ENCODE peak calls at places on chromosomes 7 and 10, in four cellular contexts. V, N, J and L are unnamed samples.

GRCh38 chr10:6185039-6185716 is 17.6 kb upstream of the PFKFB3 start:
- DNase-seq in J (no peak), N (no peak), V (no peak), L (no peak)

GRCh38 chr10:68105820-68106219 is 3.5 kb upstream of the MYPN start:
- DNase-seq in J (peak; percentile 69), N (peak; percentile 3), V (no peak), L (no peak)

GRCh38 chr7:130566168-130566897 is 74.4 kb downstream of the MEST start:
- DNase-seq in N (no peak), V (no peak), J (no peak), L (no peak)

GRCh38 chr7:111931958-111932357 is 274.2 kb downstream of the DOCK4 start:
- DNase-seq in V (no peak), N (no peak), J (no peak), L (no peak)

GRCh38 chr7:2732388-2732787 is 44.4 kb downstream of the AMZ1 start:
- DNase-seq in J (no peak), V (no peak), N (no peak), L (peak; percentile 4)

GRCh38 chr10:120643373-120643772 is 186.3 kb downstream of the PLPP4 start:
- DNase-seq in N (no peak), V (no peak), J (no peak), L (no peak)

GRCh38 chr10:102670871-102671434 is 26.7 kb downstream of the TRIM8 start:
- DNase-seq in V (no peak), J (no peak), N (peak; percentile 84), L (no peak)

GRCh38 chr10:50224330-50224952 is 26.9 kb downstream of the ASAH2 start:
- DNase-seq in N (peak; percentile 64), J (peak; percentile 61), V (peak; percentile 11), L (no peak)

GRCh38 chr7:134992626-134993179 is 6.4 kb downstream of the AGBL3 start:
- DNase-seq in N (no peak), V (peak; percentile 8), J (no peak), L (peak; percentile 30)

GRCh38 chr10:132106431-132106830 is 40.7 kb downstream of the JAKMIP3 start:
- DNase-seq in N (no peak), J (no peak), V (no peak), L (no peak)

GRCh38 chr10:79286318-79286951 is 60.8 kb upstream of the PPIF start:
- DNase-seq in J (peak; percentile 79), N (peak; percentile 80), V (peak; percentile 80), L (peak; percentile 63)

GRCh38 chr7:2639994-2640830 is 8.4 kb downstream of the TTYH3 start:
- DNase-seq in N (no peak), V (no peak), J (no peak), L (no peak)

GRCh38 chr7:128236924-128237586 is 4.0 kb upstream of the LEP start:
- DNase-seq in V (peak; percentile 18), J (peak; percentile 97), N (peak; percentile 54), L (no peak)

GRCh38 chr10:50993817-50994251 is 80.5 kb upstream of the PRKG1 start:
- DNase-seq in N (no peak), J (peak; percentile 95), V (no peak), L (no peak)

GRCh38 chr7:7640221-7641128 is at the start of gene UMAD1:
- DNase-seq in V (peak; percentile 99), J (peak; percentile 98), N (peak; percentile 100), L (peak; percentile 99)

GRCh38 chr7:17651926-17652385 is 288.3 kb downstream of the SNX13 start:
- DNase-seq in V (no peak), J (peak; percentile 97), N (no peak), L (peak; percentile 22)

GRCh38 chr7:149476791-149477190 is 15.9 kb upstream of the ZNF777 start:
- DNase-seq in V (no peak), N (no peak), J (no peak), L (no peak)

GRCh38 chr7:114574384-114574783 is 159.8 kb downstream of the FOXP2 start:
- DNase-seq in V (no peak), J (peak; percentile 57), N (peak; percentile 13), L (no peak)

GRCh38 chr7:134854816-134855215 is 75.4 kb downstream of the CALD1 start:
- DNase-seq in V (no peak), J (peak; percentile 48), N (no peak), L (no peak)

GRCh38 chr10:45644527-45644926 is 28.0 kb downstream of the ZFAND4 start:
- DNase-seq in N (no peak), J (no peak), V (no peak), L (no peak)

GRCh38 chr7:83325083-83325482 is 162.4 kb upstream of the PCLO start:
- DNase-seq in N (no peak), V (no peak), J (no peak), L (no peak)